ENCODE peak calls at places on chromosome 1, in seven cellular contexts. L is neural progenitor cell, Z is AG04450, Q is esophagus muscularis mucosa, E is epithelial cell of esophagus, U is BJ, D is SK-N-SH. P is an unnamed sample.

GRCh38 chr1:21149430-21149861 is 27.3 kb downstream of the EIF4G3 start:
- DNase-seq in L (no peak), Z (no peak), Q (no peak), E (peak; percentile 79), U (peak; percentile 40), D (peak; percentile 34), P (no peak)

GRCh38 chr1:171801395-171801990 is 20.0 kb downstream of the METTL13 start:
- DNase-seq in L (peak; percentile 73), Z (no peak), Q (no peak), E (peak; percentile 58), U (no peak), D (peak; percentile 60), P (peak; percentile 14)

GRCh38 chr1:27604579-27605299 is 795 bp upstream of the AHDC1 start:
- DNase-seq in L (peak; percentile 53), Z (no peak), Q (no peak), E (no peak), U (no peak), D (no peak), P (no peak)

GRCh38 chr1:30638086-30638485 is 85.3 kb downstream of the MATN1 start:
- DNase-seq in L (no peak), Z (no peak), Q (no peak), E (no peak), U (no peak), D (no peak), P (no peak)

GRCh38 chr1:46211051-46211450 is 7.9 kb downstream of the LURAP1 start:
- DNase-seq in L (no peak), Z (no peak), Q (no peak), E (no peak), U (no peak), D (no peak), P (no peak)

GRCh38 chr1:16209847-16210407 is 2.5 kb downstream of the ARHGEF19 start:
- DNase-seq in L (peak; percentile 27), Z (no peak), Q (no peak), E (no peak), U (no peak), D (no peak), P (no peak)

GRCh38 chr1:17060129-17060868 is 6.5 kb upstream of the SDHB start:
- DNase-seq in L (no peak), Z (no peak), Q (no peak), E (no peak), U (no peak), D (no peak), P (no peak)

GRCh38 chr1:167200272-167200671 is 20.4 kb upstream of the POU2F1 start:
- DNase-seq in L (no peak), Z (no peak), Q (no peak), E (no peak), U (no peak), D (no peak), P (no peak)

GRCh38 chr1:149936992-149937705 is 470 bp upstream of the MTMR11 start:
- DNase-seq in L (no peak), Z (no peak), Q (no peak), E (peak; percentile 94), U (no peak), D (no peak), P (no peak)

GRCh38 chr1:147786536-147786935 is 26.1 kb upstream of the GJA5 start:
- DNase-seq in L (no peak), Z (no peak), Q (no peak), E (no peak), U (no peak), D (no peak), P (no peak)

GRCh38 chr1:23383547-23384311 is 14.1 kb upstream of the ZNF436 start:
- DNase-seq in L (no peak), Z (no peak), Q (no peak), E (no peak), U (no peak), D (no peak), P (no peak)

GRCh38 chr1:90835661-90836344 is 118.7 kb upstream of the BARHL2 start:
- DNase-seq in L (peak; percentile 62), Z (no peak), Q (no peak), E (no peak), U (no peak), D (no peak), P (peak; percentile 3)

GRCh38 chr1:152000989-152001630 is 7.5 kb upstream of the S100A10 start:
- DNase-seq in L (no peak), Z (no peak), Q (no peak), E (peak; percentile 93), U (no peak), D (no peak), P (no peak)

GRCh38 chr1:152001631-152002584 is 8.2 kb upstream of the S100A10 start:
- DNase-seq in L (peak; percentile 76), Z (peak; percentile 94), Q (peak; percentile 96), E (peak; percentile 96), U (peak; percentile 91), D (peak; percentile 68), P (peak; percentile 88)

GRCh38 chr1:152005360-152005912 is 11.8 kb upstream of the S100A10 start:
- DNase-seq in L (no peak), Z (no peak), Q (no peak), E (no peak), U (no peak), D (no peak), P (no peak)

GRCh38 chr1:152002960-152003359 is 9.3 kb upstream of the S100A10 start:
- DNase-seq in L (no peak), Z (no peak), Q (no peak), E (no peak), U (no peak), D (no peak), P (peak; percentile 18)

DNA sequence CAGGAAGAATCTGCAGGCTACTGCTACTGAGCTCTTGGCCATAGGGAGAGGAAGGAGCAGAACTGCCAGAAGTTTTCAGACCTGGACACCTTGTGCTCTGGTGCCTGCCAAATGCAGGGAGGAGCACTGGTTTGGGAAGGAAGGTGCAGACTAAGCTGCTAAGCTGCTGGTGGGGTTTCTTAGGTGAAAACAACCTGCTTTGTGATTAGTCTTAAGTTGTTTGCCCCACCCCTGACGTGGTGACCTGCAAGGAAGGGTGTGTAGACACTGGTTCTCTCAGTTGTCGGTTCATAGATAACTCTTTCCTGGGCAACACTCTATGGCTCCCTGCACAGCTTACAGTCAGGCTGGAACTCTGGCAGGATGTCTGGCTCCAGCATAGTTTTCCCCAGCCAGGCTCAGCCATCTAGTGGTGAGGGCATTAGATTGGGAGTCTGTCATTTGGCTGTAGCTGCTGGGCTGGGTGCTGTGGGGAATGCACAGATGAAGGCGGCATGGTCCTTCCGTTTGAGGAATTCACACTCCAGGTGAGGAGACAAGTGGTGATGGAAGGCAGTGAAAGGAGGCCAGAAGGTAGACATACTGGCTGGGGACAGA is 10.3 kb upstream of the S100A10 start:
- DNase-seq in L (peak; percentile 16), Z (no peak), Q (no peak), E (peak; percentile 27), U (no peak), D (no peak), P (no peak)
- TF ChIP-seq CTCF in L (peak; percentile 29), Z (peak; percentile 24), Q (no peak), E (peak; percentile 47), U (peak; percentile 35), D (peak; percentile 10), P (no peak)

GRCh38 chr1:109793486-109794318 is 30.0 kb upstream of the EPS8L3 start:
- DNase-seq in L (no peak), Z (no peak), Q (no peak), E (peak; percentile 92), U (peak; percentile 62), D (peak; percentile 58), P (peak; percentile 81)

GRCh38 chr1:109793089-109793485 is 29.4 kb upstream of the EPS8L3 start:
- DNase-seq in L (no peak), Z (no peak), Q (no peak), E (no peak), U (no peak), D (no peak), P (no peak)

GRCh38 chr1:109790735-109791494 is 27.2 kb upstream of the EPS8L3 start:
- DNase-seq in L (peak; percentile 34), Z (no peak), Q (no peak), E (no peak), U (no peak), D (no peak), P (peak; percentile 95)

GRCh38 chr1:109791495-109792040 is 27.8 kb upstream of the EPS8L3 start:
- DNase-seq in L (no peak), Z (no peak), Q (no peak), E (no peak), U (no peak), D (no peak), P (no peak)

DNA sequence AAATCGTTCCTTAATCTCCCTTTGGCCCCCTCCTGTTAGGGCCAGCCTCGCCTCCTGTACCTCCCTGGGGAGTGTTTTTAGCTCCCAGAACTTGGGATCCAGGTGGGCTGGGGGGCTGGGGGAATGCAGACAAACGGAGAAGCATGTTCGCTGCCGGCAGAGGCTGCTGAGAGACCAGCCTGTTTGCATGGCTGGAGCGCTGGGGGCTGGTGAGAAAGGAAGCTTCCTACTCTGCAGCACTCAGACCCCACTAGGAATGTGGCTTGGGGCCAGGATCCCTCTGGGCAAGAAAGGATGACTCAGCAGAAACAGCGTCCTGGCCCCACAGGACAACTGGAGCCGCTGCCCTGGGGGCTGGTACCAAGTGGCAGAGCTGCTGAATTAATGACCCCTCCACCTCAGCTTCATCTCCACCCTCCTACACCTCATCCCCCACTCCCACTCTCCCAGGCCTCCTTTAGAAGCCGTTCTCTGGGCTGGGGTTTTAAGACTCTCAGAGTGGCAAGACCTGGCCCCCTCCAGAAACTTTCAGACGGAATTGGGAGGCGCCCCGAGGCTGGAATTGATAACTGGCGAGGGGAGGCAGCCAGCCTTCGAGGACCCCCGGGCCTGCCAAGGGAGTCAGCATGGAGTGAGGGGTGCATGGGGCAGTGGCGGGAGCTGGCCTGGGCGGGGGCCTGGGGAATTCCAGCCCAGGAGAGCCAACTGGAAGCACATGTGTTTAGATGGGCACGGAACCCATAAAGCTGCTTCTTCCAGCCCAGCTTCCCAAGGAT is 28.5 kb upstream of the EPS8L3 start:
- DNase-seq in L (peak; percentile 80), Z (peak; percentile 88), Q (no peak), E (peak; percentile 61), U (peak; percentile 62), D (peak; percentile 77), P (no peak)
- TF ChIP-seq CTCF in L (peak; percentile 26), Z (peak; percentile 72), Q (peak; percentile 35), E (no peak), U (peak; percentile 78), D (peak; percentile 67), P (no peak)

DNA sequence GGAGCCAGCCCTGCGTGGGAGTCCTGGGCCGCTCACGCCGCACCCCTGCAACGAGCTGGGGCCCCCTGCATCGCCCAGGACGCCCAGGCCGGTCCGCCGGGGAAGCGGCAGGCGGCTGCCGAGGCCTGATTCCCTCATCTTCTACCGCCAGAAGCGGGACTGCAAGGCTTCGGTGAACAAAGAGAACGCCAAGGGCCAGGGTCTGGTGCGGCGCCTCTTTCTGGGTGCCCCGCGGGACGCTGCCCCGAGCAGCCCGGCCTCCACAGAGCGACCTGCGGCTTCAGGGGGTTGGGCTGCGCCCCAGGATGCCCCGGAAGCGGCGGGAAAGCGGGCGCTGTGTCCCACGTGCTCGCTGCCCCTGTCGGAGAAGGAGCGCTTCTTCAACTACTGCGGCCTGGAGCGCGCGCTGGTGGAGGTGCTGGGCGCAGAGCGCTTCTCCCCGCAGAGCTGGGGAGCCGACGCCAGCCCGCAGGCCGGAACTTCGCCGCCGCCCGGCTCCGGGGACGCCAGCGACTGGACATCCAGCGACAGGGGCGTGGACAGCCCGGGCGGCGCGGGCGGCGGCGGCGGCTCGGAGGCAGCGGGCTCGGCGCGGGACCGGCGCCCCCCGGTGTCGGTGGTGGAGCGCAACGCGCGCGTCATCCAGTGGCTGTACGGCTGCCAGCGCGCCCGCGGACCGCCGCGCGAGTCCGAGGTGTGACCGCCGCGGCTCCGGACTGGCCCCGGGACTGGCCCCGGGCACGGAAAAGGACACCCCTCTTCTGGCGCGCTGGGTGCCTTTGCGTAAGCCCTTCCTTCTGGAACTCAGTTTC is 2.7 kb downstream of the FAM110D start:
- DNase-seq in L (peak; percentile 85), Z (no peak), Q (no peak), E (peak; percentile 50), U (no peak), D (peak; percentile 89), P (peak; percentile 56)
- TF ChIP-seq CTCF in L (peak; percentile 29), Z (peak; percentile 24), Q (peak; percentile 29), E (no peak), U (peak; percentile 2), D (no peak), P (no peak)

GRCh38 chr1:235617808-235618207 is 31.8 kb downstream of the GNG4 start:
- DNase-seq in L (no peak), Z (peak; percentile 56), Q (no peak), E (peak; percentile 49), U (no peak), D (no peak), P (no peak)
- TF ChIP-seq CTCF in L (no peak), Z (peak; percentile 82), Q (no peak), E (peak; percentile 59), U (peak; percentile 79), D (peak; percentile 56), P (no peak)